ENCODE peak calls at places on chromosomes 11 and 22, in six cellular contexts. One of them, this sample, is unnamed.
A peak's percentile ranks its signal among the peaks of the same experiment; 100 is the strongest.

GRCh38 chr11:104997288-104997687 is 25.7 kb downstream of the CASP5 start:
- DNase-seq in mammary epithelial cell: no peak
- DNase-seq in right lobe of liver: no peak
- DNase-seq in foreskin fibroblast: no peak
- DNase-seq in body of pancreas: no peak
- DNase-seq in astrocyte of the cerebellum: no peak
- DNase-seq in this sample: peak; percentile 5

GRCh38 chr22:22836635-22837034 is 51.0 kb upstream of the IGLL5 start:
- DNase-seq in mammary epithelial cell: peak; percentile 12
- DNase-seq in right lobe of liver: no peak
- DNase-seq in foreskin fibroblast: peak; percentile 7
- DNase-seq in body of pancreas: no peak
- DNase-seq in astrocyte of the cerebellum: no peak
- DNase-seq in this sample: peak; percentile 25

GRCh38 chr11:118002541-118003019 is 16.4 kb downstream of the IL10RA start:
- DNase-seq in mammary epithelial cell: no peak
- DNase-seq in right lobe of liver: no peak
- DNase-seq in foreskin fibroblast: no peak
- DNase-seq in body of pancreas: peak; percentile 68
- DNase-seq in astrocyte of the cerebellum: no peak
- DNase-seq in this sample: peak; percentile 41

GRCh38 chr11:13465909-13466371 is 2.9 kb upstream of the BTBD10 start:
- DNase-seq in mammary epithelial cell: no peak
- DNase-seq in right lobe of liver: no peak
- DNase-seq in foreskin fibroblast: peak; percentile 18
- DNase-seq in body of pancreas: peak; percentile 36
- DNase-seq in astrocyte of the cerebellum: no peak
- DNase-seq in this sample: peak; percentile 61

GRCh38 chr11:17579451-17579850 is 32.4 kb downstream of the OTOG start:
- DNase-seq in mammary epithelial cell: no peak
- DNase-seq in right lobe of liver: no peak
- DNase-seq in foreskin fibroblast: no peak
- DNase-seq in body of pancreas: no peak
- DNase-seq in astrocyte of the cerebellum: no peak
- DNase-seq in this sample: no peak

GRCh38 chr11:80724366-80724765 is 1283.5 kb upstream of the TENM4 start:
- DNase-seq in mammary epithelial cell: no peak
- DNase-seq in right lobe of liver: no peak
- DNase-seq in foreskin fibroblast: no peak
- DNase-seq in body of pancreas: no peak
- DNase-seq in astrocyte of the cerebellum: no peak
- DNase-seq in this sample: no peak

GRCh38 chr22:35457729-35458546 is 58.0 kb downstream of the MCM5 start:
- DNase-seq in mammary epithelial cell: peak; percentile 27
- DNase-seq in right lobe of liver: no peak
- DNase-seq in foreskin fibroblast: no peak
- DNase-seq in body of pancreas: no peak
- DNase-seq in astrocyte of the cerebellum: no peak
- DNase-seq in this sample: peak; percentile 42

GRCh38 chr11:60672255-60672654 is 27.2 kb upstream of the MS4A8 start:
- DNase-seq in mammary epithelial cell: no peak
- DNase-seq in right lobe of liver: no peak
- DNase-seq in foreskin fibroblast: no peak
- DNase-seq in body of pancreas: no peak
- DNase-seq in astrocyte of the cerebellum: no peak
- DNase-seq in this sample: no peak

GRCh38 chr22:23080542-23081290 is 10.4 kb downstream of the GNAZ start:
- DNase-seq in mammary epithelial cell: no peak
- DNase-seq in right lobe of liver: no peak
- DNase-seq in foreskin fibroblast: no peak
- DNase-seq in body of pancreas: no peak
- DNase-seq in astrocyte of the cerebellum: no peak
- DNase-seq in this sample: no peak

GRCh38 chr11:79397252-79397651 is 43.6 kb downstream of the TENM4 start:
- DNase-seq in mammary epithelial cell: peak; percentile 41
- DNase-seq in right lobe of liver: no peak
- DNase-seq in foreskin fibroblast: peak; percentile 47
- DNase-seq in body of pancreas: no peak
- DNase-seq in astrocyte of the cerebellum: no peak
- DNase-seq in this sample: peak; percentile 73

GRCh38 chr11:12502041-12502440 is 124.7 kb downstream of the PARVA start:
- DNase-seq in mammary epithelial cell: no peak
- DNase-seq in right lobe of liver: no peak
- DNase-seq in foreskin fibroblast: peak; percentile 47
- DNase-seq in body of pancreas: no peak
- DNase-seq in astrocyte of the cerebellum: peak; percentile 19
- DNase-seq in this sample: peak; percentile 33

GRCh38 chr11:10122337-10123197 is 171.5 kb downstream of the SBF2 start:
- DNase-seq in mammary epithelial cell: peak; percentile 97
- DNase-seq in right lobe of liver: no peak
- DNase-seq in foreskin fibroblast: no peak
- DNase-seq in body of pancreas: no peak
- DNase-seq in astrocyte of the cerebellum: peak; percentile 65
- DNase-seq in this sample: peak; percentile 43

GRCh38 chr11:44307340-44308099 is 2.4 kb downstream of the ALX4 start:
- DNase-seq in mammary epithelial cell: no peak
- DNase-seq in right lobe of liver: no peak
- DNase-seq in foreskin fibroblast: no peak
- DNase-seq in body of pancreas: no peak
- DNase-seq in astrocyte of the cerebellum: no peak
- DNase-seq in this sample: no peak
- H3K4me3 ChIP-seq in mammary epithelial cell: no peak overlapping the region
- H3K4me3 ChIP-seq in right lobe of liver: no peak overlapping the region
- H3K4me3 ChIP-seq in foreskin fibroblast: no peak overlapping the region
- H3K4me3 ChIP-seq in body of pancreas: no peak overlapping the region
- H3K4me3 ChIP-seq in astrocyte of the cerebellum: no peak overlapping the region
- H3K4me3 ChIP-seq in this sample: no peak overlapping the region

DNA sequence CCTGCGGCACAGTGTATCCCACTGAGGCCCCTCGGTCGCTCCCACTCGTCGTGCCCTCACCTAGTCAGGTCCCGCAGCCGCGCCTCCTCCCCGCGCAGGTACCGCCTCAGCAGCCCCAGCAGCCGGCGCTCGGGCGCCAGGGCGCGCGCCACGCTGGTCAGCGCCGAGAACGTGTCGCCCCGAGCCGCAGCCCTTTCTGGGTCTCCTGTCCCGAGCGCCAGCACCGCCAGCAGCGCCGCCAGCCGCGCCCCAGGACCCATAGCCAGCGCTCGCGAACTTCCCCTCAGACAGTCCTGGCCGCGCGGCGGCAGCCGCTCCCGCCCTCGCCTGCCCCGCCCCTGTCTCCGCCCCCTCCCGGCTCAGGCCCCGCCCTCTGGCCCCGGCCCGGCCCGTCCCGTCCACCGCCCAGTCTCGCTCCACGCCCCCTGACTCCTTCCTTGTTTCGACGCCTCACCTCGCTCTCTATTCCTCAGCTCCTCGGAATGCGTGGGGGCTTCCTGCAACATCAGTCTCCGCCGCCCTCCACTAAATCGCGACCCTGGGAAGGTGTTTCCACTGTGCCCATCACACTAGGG is at the start of gene P4HA3:
- DNase-seq in mammary epithelial cell: peak; percentile 38
- DNase-seq in right lobe of liver: peak; percentile 79
- DNase-seq in foreskin fibroblast: peak; percentile 36
- DNase-seq in body of pancreas: peak; percentile 70
- DNase-seq in astrocyte of the cerebellum: no peak
- DNase-seq in this sample: peak; percentile 44
- TF ChIP-seq CTCF in mammary epithelial cell: peak; percentile 14
- TF ChIP-seq CTCF in right lobe of liver: no peak
- TF ChIP-seq CTCF in foreskin fibroblast: no peak
- TF ChIP-seq CTCF in body of pancreas: no peak
- TF ChIP-seq CTCF in astrocyte of the cerebellum: no peak
- TF ChIP-seq CTCF in this sample: no peak

GRCh38 chr11:102831709-102832492 is 11.5 kb downstream of the MMP3 start:
- DNase-seq in mammary epithelial cell: no peak
- DNase-seq in right lobe of liver: peak; percentile 15
- DNase-seq in foreskin fibroblast: peak; percentile 29
- DNase-seq in body of pancreas: no peak
- DNase-seq in astrocyte of the cerebellum: no peak
- DNase-seq in this sample: peak; percentile 44
- H3K4me3 ChIP-seq in mammary epithelial cell: no peak overlapping the region
- H3K4me3 ChIP-seq in right lobe of liver: peak overlapping the region; percentile 55
- H3K4me3 ChIP-seq in foreskin fibroblast: peak overlapping the region; percentile 62
- H3K4me3 ChIP-seq in body of pancreas: no peak overlapping the region
- H3K4me3 ChIP-seq in astrocyte of the cerebellum: peak overlapping the region; percentile 24
- H3K4me3 ChIP-seq in this sample: peak overlapping the region; percentile 54

GRCh38 chr11:61694971-61695706 is 14.9 kb downstream of the DAGLA start:
- DNase-seq in mammary epithelial cell: peak; percentile 7
- DNase-seq in right lobe of liver: no peak
- DNase-seq in foreskin fibroblast: no peak
- DNase-seq in body of pancreas: peak; percentile 65
- DNase-seq in astrocyte of the cerebellum: no peak
- DNase-seq in this sample: no peak
- TF ChIP-seq CTCF in mammary epithelial cell: peak; percentile 44
- TF ChIP-seq CTCF in right lobe of liver: no peak
- TF ChIP-seq CTCF in foreskin fibroblast: peak; percentile 12
- TF ChIP-seq CTCF in body of pancreas: peak; percentile 44
- TF ChIP-seq CTCF in astrocyte of the cerebellum: no peak
- TF ChIP-seq CTCF in this sample: peak; percentile 14

GRCh38 chr11:131744847-131745246 is 374.4 kb downstream of the NTM start:
- DNase-seq in mammary epithelial cell: peak; percentile 17
- DNase-seq in right lobe of liver: no peak
- DNase-seq in foreskin fibroblast: peak; percentile 61
- DNase-seq in body of pancreas: no peak
- DNase-seq in astrocyte of the cerebellum: no peak
- DNase-seq in this sample: peak; percentile 80
- H3K4me3 ChIP-seq in mammary epithelial cell: no peak overlapping the region
- H3K4me3 ChIP-seq in right lobe of liver: no peak overlapping the region
- H3K4me3 ChIP-seq in foreskin fibroblast: no peak overlapping the region
- H3K4me3 ChIP-seq in body of pancreas: no peak overlapping the region
- H3K4me3 ChIP-seq in astrocyte of the cerebellum: no peak overlapping the region
- H3K4me3 ChIP-seq in this sample: no peak overlapping the region

This sample was measured in fibroblast of mammary gland.